ENCODE peak calls at places on chromosomes 2 and 18, in nine cellular contexts. P is A673; A is RCC 7860; M is effector memory CD8-positive, alpha-beta T cell; B is H54; L is hippocampal formation; Y is HEK293T; T is CD8-positive, alpha-beta memory T cell; J is T-helper 2 cell. N is an unnamed sample.

GRCh38 chr2:230578106-230578505 is 134.5 kb upstream of the CAB39 start:
- DNase-seq in B (no peak), L (no peak), T (no peak), J (no peak), M (no peak), P (no peak), Y (no peak), A (peak), N (no peak)

GRCh38 chr2:8392098-8392844 is 289.6 kb upstream of the ID2 start:
- DNase-seq in P (peak), L (no peak), J (no peak), T (no peak), B (no peak), A (no peak), Y (no peak), M (no peak), N (no peak)

GRCh38 chr2:191533693-191534175 is 144.2 kb upstream of the NABP1 start:
- DNase-seq in P (peak), L (no peak), A (no peak), B (no peak), T (no peak), J (no peak), M (no peak), Y (no peak), N (no peak)

GRCh38 chr2:231687133-231687852 is 21.0 kb upstream of the PTMA start:
- DNase-seq in P (peak), T (peak), B (no peak), J (peak), L (peak), M (peak), Y (peak), A (no peak), N (no peak)

GRCh38 chr2:144950874-144951560 is 431.1 kb upstream of the ZEB2 start:
- DNase-seq in M (no peak), Y (no peak), B (peak), A (peak), T (no peak), P (peak), L (no peak), J (no peak), N (no peak)

GRCh38 chr2:151905963-151906632 is 77.9 kb upstream of the ARL5A start:
- DNase-seq in P (no peak), B (no peak), M (no peak), A (no peak), T (no peak), Y (no peak), J (peak), L (no peak), N (no peak)

GRCh38 chr2:165203689-165204559 is at the start of gene SCN3A:
- DNase-seq in T (no peak), L (peak), B (peak), J (peak), Y (peak), A (peak), P (peak), M (no peak), N (peak)

GRCh38 chr2:240566203-240567136 is 1.8 kb upstream of the RNPEPL1 start:
- DNase-seq in J (peak), T (peak), Y (peak), A (peak), B (peak), L (peak), P (peak), M (peak), N (peak)

GRCh38 chr18:70363861-70364260 is 75.0 kb downstream of the SOCS6 start:
- DNase-seq in M (no peak), P (no peak), L (no peak), Y (no peak), T (no peak), A (peak), B (no peak), J (no peak), N (no peak)

GRCh38 chr2:109528811-109529501 is 84.8 kb downstream of the SEPTIN10 start:
- DNase-seq in L (no peak), T (no peak), M (no peak), Y (no peak), J (no peak), B (no peak), A (no peak), P (no peak), N (no peak)

GRCh38 chr18:47929681-47930085 is 776 bp downstream of the SMAD2 start:
- DNase-seq in M (no peak), P (no peak), T (no peak), Y (no peak), A (peak), L (no peak), B (no peak), J (no peak), N (peak)

GRCh38 chr2:240277073-240277806 is 136.8 kb upstream of the OTOS start:
- DNase-seq in B (no peak), L (no peak), A (no peak), P (no peak), Y (no peak), J (no peak), T (no peak), M (no peak), N (no peak)

GRCh38 chr2:58146707-58147106 is 94.4 kb downstream of the FANCL start:
- DNase-seq in P (no peak), M (no peak), Y (no peak), J (peak), L (no peak), A (peak), T (no peak), B (no peak), N (no peak)

GRCh38 chr18:9474103-9474982 is 970 bp upstream of the RALBP1 start:
- DNase-seq in M (no peak), Y (peak), L (no peak), A (peak), J (peak), P (no peak), T (peak), B (peak), N (peak)

GRCh38 chr18:53070706-53071105 is 730.7 kb downstream of the DCC start:
- DNase-seq in P (no peak), B (no peak), J (no peak), Y (no peak), L (no peak), T (no peak), A (no peak), M (no peak), N (no peak)

GRCh38 chr2:8520791-8521344 is 161.0 kb upstream of the ID2 start:
- DNase-seq in J (no peak), A (no peak), M (no peak), T (no peak), P (no peak), L (peak), B (no peak), Y (no peak), N (no peak)

GRCh38 chr2:102437122-102437521 is 14.2 kb downstream of the IL18RAP start:
- DNase-seq in A (no peak), Y (no peak), L (no peak), T (no peak), J (peak), B (no peak), M (no peak), P (no peak), N (no peak)

GRCh38 chr2:136117909-136118818 is at the start of gene CXCR4:
- DNase-seq in L (peak), P (peak), J (peak), T (peak), B (no peak), M (peak), A (no peak), Y (peak), N (peak)

GRCh38 chr2:62216616-62217015 is 20.7 kb downstream of the B3GNT2 start:
- DNase-seq in Y (no peak), J (no peak), A (peak), B (no peak), M (no peak), T (no peak), P (no peak), L (no peak), N (no peak)

GRCh38 chr2:230130668-230131364 is 62.1 kb upstream of the SLC16A14 start:
- DNase-seq in J (no peak), Y (no peak), B (peak), M (no peak), A (peak), T (no peak), L (no peak), P (no peak), N (no peak)

GRCh38 chr2:9693138-9693520 is 62.3 kb upstream of the YWHAQ start:
- DNase-seq in P (no peak), T (no peak), B (peak), M (peak), L (no peak), Y (no peak), A (peak), J (peak), N (no peak)

GRCh38 chr2:79670198-79670597 is 157.3 kb downstream of the CTNNA2 start:
- DNase-seq in P (peak), J (no peak), M (no peak), L (no peak), T (no peak), Y (peak), A (no peak), B (no peak), N (no peak)

GRCh38 chr2:8364668-8365067 is 317.2 kb upstream of the ID2 start:
- DNase-seq in L (no peak), T (no peak), J (no peak), B (no peak), Y (no peak), A (no peak), M (no peak), P (no peak), N (no peak)

GRCh38 chr2:62424899-62425298 is 81.1 kb downstream of the TMEM17 start:
- DNase-seq in A (no peak), L (no peak), B (no peak), P (no peak), Y (no peak), T (no peak), M (no peak), J (no peak), N (no peak)

GRCh38 chr2:10297950-10298349 is 4.8 kb upstream of the HPCAL1 start:
- DNase-seq in P (peak), Y (no peak), A (peak), J (peak), T (peak), M (no peak), L (no peak), B (peak), N (no peak)

GRCh38 chr18:27996792-27997191 is 180.1 kb downstream of the CDH2 start:
- DNase-seq in L (no peak), J (no peak), M (no peak), A (no peak), Y (no peak), T (no peak), B (no peak), P (peak), N (no peak)

GRCh38 chr2:120442923-120443571 is 97.1 kb downstream of the INHBB start:
- DNase-seq in M (no peak), B (no peak), J (peak), Y (no peak), P (no peak), T (peak), L (no peak), A (no peak), N (no peak)

GRCh38 chr2:30230479-30230854 is 867 bp upstream of the LBH start:
- DNase-seq in J (no peak), B (no peak), Y (no peak), P (peak), T (no peak), L (no peak), A (no peak), M (no peak), N (no peak)

GRCh38 chr2:23293756-23294155 is 91.2 kb upstream of the KLHL29 start:
- DNase-seq in Y (no peak), M (no peak), J (no peak), T (no peak), L (no peak), P (peak), A (no peak), B (no peak), N (no peak)

GRCh38 chr2:237696471-237696870 is 69.1 kb downstream of the LRRFIP1 start:
- DNase-seq in J (peak), M (no peak), T (no peak), B (no peak), L (no peak), P (no peak), A (no peak), Y (no peak), N (no peak)

N was measured in NCI-H1105 treated with DMSO at 0.1 percent for 48 hours.